ENCODE peak calls at places on chromosomes 7 and 10, in four cellular contexts. One of them, this sample, is unnamed.
A peak's percentile ranks its signal among the peaks of the same experiment; 100 is the strongest.

GRCh38 chr7:143410523-143411004 is 1.9 kb upstream of the EPHA1 start:
- DNase-seq in MM.1S: no peak
- DNase-seq in mesothelial cell of epicardium: no peak
- DNase-seq in germinal center: no peak
- DNase-seq in this sample: peak; percentile 82

GRCh38 chr7:11760372-11760771 is 71.6 kb downstream of the THSD7A start:
- DNase-seq in MM.1S: no peak
- DNase-seq in mesothelial cell of epicardium: no peak
- DNase-seq in germinal center: no peak
- DNase-seq in this sample: no peak

GRCh38 chr7:35232994-35233393 is 20.9 kb downstream of the TBX20 start:
- DNase-seq in MM.1S: peak; percentile 55
- DNase-seq in mesothelial cell of epicardium: no peak
- DNase-seq in germinal center: no peak
- DNase-seq in this sample: no peak

GRCh38 chr7:121071662-121072061 is 83.2 kb downstream of the CPED1 start:
- DNase-seq in germinal center: no peak
- DNase-seq in mesothelial cell of epicardium: no peak
- DNase-seq in MM.1S: no peak
- DNase-seq in this sample: no peak

GRCh38 chr7:112238852-112239610 is 32.5 kb downstream of the ZNF277 start:
- DNase-seq in MM.1S: no peak
- DNase-seq in germinal center: no peak
- DNase-seq in mesothelial cell of epicardium: no peak
- DNase-seq in this sample: no peak

GRCh38 chr7:106456339-106456738 is 171.6 kb upstream of the NAMPT start:
- DNase-seq in mesothelial cell of epicardium: no peak
- DNase-seq in germinal center: no peak
- DNase-seq in MM.1S: no peak
- DNase-seq in this sample: no peak

GRCh38 chr10:69335063-69335587 is 56.8 kb downstream of the HK1 start:
- DNase-seq in mesothelial cell of epicardium: no peak
- DNase-seq in germinal center: no peak
- DNase-seq in MM.1S: no peak
- DNase-seq in this sample: peak; percentile 86

GRCh38 chr10:11036424-11037011 is 18.8 kb downstream of the CELF2 start:
- DNase-seq in germinal center: no peak
- DNase-seq in MM.1S: no peak
- DNase-seq in mesothelial cell of epicardium: no peak
- DNase-seq in this sample: peak; percentile 70

GRCh38 chr10:123129553-123130271 is 6.1 kb upstream of the HMX3 start:
- DNase-seq in germinal center: no peak
- DNase-seq in mesothelial cell of epicardium: no peak
- DNase-seq in MM.1S: no peak
- DNase-seq in this sample: no peak

GRCh38 chr7:32222251-32222900 is 152.2 kb upstream of the PDE1C start:
- DNase-seq in MM.1S: no peak
- DNase-seq in germinal center: no peak
- DNase-seq in mesothelial cell of epicardium: no peak
- DNase-seq in this sample: no peak

GRCh38 chr10:72353028-72353962 is 1.4 kb downstream of the DNAJB12 start:
- DNase-seq in mesothelial cell of epicardium: no peak
- DNase-seq in germinal center: no peak
- DNase-seq in MM.1S: no peak
- DNase-seq in this sample: peak; percentile 48

GRCh38 chr10:20778008-20778757 is 118.9 kb downstream of the NEBL start:
- DNase-seq in germinal center: no peak
- DNase-seq in MM.1S: no peak
- DNase-seq in mesothelial cell of epicardium: no peak
- DNase-seq in this sample: no peak